ENCODE peak calls at places on chromosome 6, in four cellular contexts. Y is mucosa of descending colon, I is nephron progenitor cell, K is fibroblast of lung. X is an unnamed sample.

GRCh38 chr6:1814279-1814678 is 204.6 kb downstream of the FOXC1 start:
- DNase-seq in Y (no peak), I (no peak), K (no peak), X (no peak)

GRCh38 chr6:93394471-93394870 is 24.9 kb downstream of the EPHA7 start:
- DNase-seq in Y (no peak), I (no peak), K (no peak), X (no peak)

GRCh38 chr6:15441982-15442381 is 196.1 kb downstream of the JARID2 start:
- DNase-seq in Y (no peak), I (no peak), K (no peak), X (no peak)

GRCh38 chr6:121652726-121653623 is 217.5 kb downstream of the GJA1 start:
- DNase-seq in Y (no peak), I (no peak), K (peak; percentile 81), X (no peak)

GRCh38 chr6:160810238-160810637 is 108.2 kb downstream of the PLG start:
- DNase-seq in Y (no peak), I (no peak), K (no peak), X (no peak)

GRCh38 chr6:28922841-28923317 is 906 bp downstream of the TRIM27 start:
- DNase-seq in Y (no peak), I (peak; percentile 56), K (peak; percentile 47), X (peak; percentile 66)

GRCh38 chr6:30167101-30167500 is 3.8 kb downstream of the TRIM15 start:
- DNase-seq in Y (no peak), I (no peak), K (no peak), X (no peak)

GRCh38 chr6:119346450-119346849 is 3.1 kb downstream of the MAN1A1 start:
- DNase-seq in Y (no peak), I (no peak), K (no peak), X (no peak)

GRCh38 chr6:2739335-2739734 is 11.4 kb downstream of the MYLK4 start:
- DNase-seq in Y (no peak), I (no peak), K (peak; percentile 77), X (no peak)

GRCh38 chr6:46549155-46549554 is 57.9 kb upstream of the RCAN2 start:
- DNase-seq in Y (no peak), I (no peak), K (no peak), X (no peak)

GRCh38 chr6:78995946-78996345 is 82.1 kb downstream of the PHIP start:
- DNase-seq in Y (no peak), I (no peak), K (peak; percentile 72), X (no peak)

GRCh38 chr6:131640100-131640499 is 3.0 kb downstream of the ENPP3 start:
- DNase-seq in Y (no peak), I (no peak), K (no peak), X (peak; percentile 12)

GRCh38 chr6:131641554-131641953 is 4.5 kb downstream of the ENPP3 start:
- DNase-seq in Y (no peak), I (no peak), K (no peak), X (no peak)

GRCh38 chr6:131642565-131643261 is 5.6 kb downstream of the ENPP3 start:
- DNase-seq in Y (no peak), I (no peak), K (no peak), X (no peak)

GRCh38 chr6:131638013-131638412 is 911 bp downstream of the ENPP3 start:
- DNase-seq in Y (no peak), I (no peak), K (no peak), X (no peak)

GRCh38 chr6:131640576-131640975 is 3.5 kb downstream of the ENPP3 start:
- DNase-seq in Y (no peak), I (no peak), K (no peak), X (no peak)
- TF ChIP-seq CTCF in Y (no peak), I (no peak), K (no peak), X (no peak)

GRCh38 chr6:12312736-12313135 is 22.6 kb downstream of the EDN1 start:
- DNase-seq in Y (no peak), I (no peak), K (peak; percentile 71), X (no peak)

GRCh38 chr6:12314751-12315150 is 24.6 kb downstream of the EDN1 start:
- DNase-seq in Y (no peak), I (no peak), K (no peak), X (no peak)

GRCh38 chr6:12313311-12313991 is 23.3 kb downstream of the EDN1 start:
- DNase-seq in Y (no peak), I (no peak), K (no peak), X (no peak)

GRCh38 chr6:12315292-12316081 is 25.3 kb downstream of the EDN1 start:
- DNase-seq in Y (no peak), I (no peak), K (no peak), X (no peak)

DNA sequence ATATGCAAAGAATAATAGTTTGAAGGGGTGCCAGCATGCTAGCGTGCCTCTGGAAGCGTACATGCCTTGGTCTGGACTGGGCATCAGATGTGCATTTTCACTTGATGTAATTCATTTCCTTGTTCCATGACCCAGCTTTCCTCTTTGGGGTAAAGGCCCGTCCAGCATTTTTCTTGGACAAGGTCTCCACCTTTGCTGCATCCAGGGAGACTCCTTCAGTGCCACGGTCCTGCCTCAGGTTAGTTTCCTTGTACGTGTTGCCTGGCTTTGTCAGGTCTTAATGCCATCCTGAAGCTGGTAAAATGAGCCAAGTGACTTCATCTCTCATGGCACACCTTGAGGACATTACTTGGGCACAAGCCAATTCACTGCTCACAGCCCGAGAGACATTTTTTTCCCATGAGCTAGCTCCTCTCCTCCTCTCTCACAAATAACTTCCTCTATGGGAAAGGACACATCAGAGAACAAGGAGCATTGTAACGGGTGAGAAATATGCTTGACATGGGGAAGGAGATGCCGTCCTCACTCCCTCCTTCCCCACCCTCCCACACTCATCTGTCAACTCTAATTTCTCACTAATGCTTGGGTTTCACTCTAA is 23.9 kb downstream of the EDN1 start:
- DNase-seq in Y (no peak), I (no peak), K (peak; percentile 70), X (no peak)
- TF ChIP-seq CTCF in Y (no peak), I (no peak), K (no peak), X (no peak)

GRCh38 chr6:170058878-170059485 is 231.9 kb downstream of the DLL1 start:
- DNase-seq in Y (no peak), I (no peak), K (no peak), X (no peak)
- TF ChIP-seq CTCF in Y (no peak), I (no peak), K (no peak), X (no peak)

DNA sequence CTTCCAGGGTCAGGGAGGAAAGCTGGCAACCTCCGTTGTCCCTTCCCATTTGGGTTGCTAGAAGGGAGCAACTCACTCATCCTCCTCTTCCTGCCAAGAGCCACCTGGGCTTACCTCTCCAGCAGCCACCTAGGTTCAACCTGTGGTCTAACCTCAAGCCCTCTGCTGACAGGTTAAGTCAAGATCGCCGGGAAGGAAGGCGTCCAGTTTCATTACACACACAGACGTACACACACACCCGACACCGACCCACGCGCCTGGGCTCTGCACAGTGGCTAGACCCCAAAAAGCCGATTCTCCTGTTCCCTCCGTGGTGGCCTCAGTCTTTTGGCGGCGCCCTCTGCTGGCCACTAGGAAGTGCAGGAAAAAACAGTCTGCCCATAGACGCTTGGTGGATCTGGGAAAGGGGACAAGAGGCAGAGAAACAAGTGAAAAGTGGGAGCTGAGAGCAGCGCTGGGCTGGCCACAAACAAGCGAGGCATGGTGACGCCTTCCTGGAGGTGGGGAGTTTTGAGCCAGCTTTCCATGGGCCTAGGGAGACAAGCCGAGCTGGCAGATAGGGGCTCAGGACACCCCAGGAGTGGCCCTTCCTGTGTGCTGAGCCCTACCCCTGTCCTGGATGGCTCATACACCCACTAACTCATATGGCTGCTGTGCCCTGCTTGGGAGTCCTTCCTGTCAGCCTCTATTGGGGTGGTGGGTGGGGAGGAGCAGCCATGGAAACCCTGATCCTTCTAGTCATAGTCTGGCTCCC is 52.7 kb downstream of the MRPL14 start:
- DNase-seq in Y (no peak), I (peak; percentile 76), K (peak; percentile 68), X (peak; percentile 88)
- TF ChIP-seq CTCF in Y (peak; percentile 87), I (peak; percentile 83), K (peak; percentile 86), X (peak; percentile 90)

DNA sequence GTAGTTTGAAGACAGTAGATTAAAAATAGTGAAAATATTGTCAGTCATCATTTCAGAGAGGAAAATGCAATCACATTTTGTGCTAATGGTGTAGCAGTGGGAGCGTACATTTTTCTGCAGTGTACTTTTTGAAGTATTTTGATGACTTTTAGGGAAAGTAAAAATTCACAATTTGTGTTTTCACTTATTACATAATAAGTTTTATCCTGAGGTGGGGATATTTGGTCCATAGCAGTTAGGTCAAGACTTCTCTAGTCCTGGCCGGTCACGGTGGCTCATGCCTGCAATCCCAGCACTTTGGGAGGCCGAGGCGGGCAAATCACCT is 122.3 kb downstream of the SASH1 start:
- DNase-seq in Y (no peak), I (no peak), K (no peak), X (no peak)
- TF ChIP-seq CTCF in Y (no peak), I (no peak), K (no peak), X (no peak)

GRCh38 chr6:128520436-128521301 is at the start of gene PTPRK:
- DNase-seq in Y (peak; percentile 94), I (peak; percentile 97), K (peak; percentile 92), X (peak; percentile 79)
- TF ChIP-seq CTCF in Y (peak; percentile 69), I (no peak), K (no peak), X (peak; percentile 31)

X was measured in GM13976.